ENCODE peak calls at places on chromosomes 7 and 10, in six cellular contexts. V is hepatocyte, F is tibial artery, P is adrenal gland, Y is OCI-LY7, J is cardiac fibroblast. L is an unnamed sample.

GRCh38 chr7:130441408-130441854 is 615 bp upstream of the CEP41 start:
- DNase-seq in V (peak), F (no peak), P (peak), Y (peak), J (peak), L (no peak)

GRCh38 chr7:150876817-150877526 is 24.7 kb downstream of the AOC1 start:
- DNase-seq in V (peak), F (peak), P (peak), Y (peak), J (peak), L (no peak)

GRCh38 chr7:151711435-151711872 is 165.5 kb downstream of the PRKAG2 start:
- DNase-seq in V (no peak), F (no peak), P (no peak), Y (no peak), J (no peak), L (no peak)

GRCh38 chr10:73857446-73857845 is 16.9 kb downstream of the CAMK2G start:
- DNase-seq in V (no peak), F (no peak), P (no peak), Y (no peak), J (no peak), L (no peak)

GRCh38 chr7:29891766-29892165 is 85.5 kb downstream of the WIPF3 start:
- DNase-seq in V (no peak), F (no peak), P (no peak), Y (no peak), J (no peak), L (no peak)

GRCh38 chr7:26369519-26370385 is 78.1 kb downstream of the SNX10 start:
- DNase-seq in V (peak), F (no peak), P (peak), Y (peak), J (peak), L (no peak)

GRCh38 chr10:89700914-89701237 is 514 bp upstream of the KIF20B start:
- DNase-seq in V (no peak), F (no peak), P (no peak), Y (no peak), J (no peak), L (no peak)

GRCh38 chr10:110324201-110324804 is 19.6 kb upstream of the SMNDC1 start:
- DNase-seq in V (peak), F (no peak), P (no peak), Y (no peak), J (no peak), L (no peak)

GRCh38 chr7:74453321-74454011 is at the start of gene GTF2IRD1:
- DNase-seq in V (peak), F (peak), P (peak), Y (peak), J (peak), L (no peak)

GRCh38 chr10:93873427-93874115 is 20.2 kb upstream of the SLC35G1 start:
- DNase-seq in V (peak), F (no peak), P (no peak), Y (no peak), J (peak), L (no peak)

GRCh38 chr7:28729276-28729675 is 228.9 kb downstream of the TRIL start:
- DNase-seq in V (no peak), F (no peak), P (no peak), Y (no peak), J (no peak), L (no peak)

GRCh38 chr7:149500201-149500600 is 2.6 kb upstream of the ZNF746 start:
- DNase-seq in V (no peak), F (no peak), P (no peak), Y (no peak), J (no peak), L (no peak)

GRCh38 chr10:71075066-71075758 is 137.2 kb upstream of the UNC5B start:
- DNase-seq in V (no peak), F (peak), P (peak), Y (no peak), J (no peak), L (peak)

GRCh38 chr10:26952094-26952493 is 91.3 kb upstream of the ABI1 start:
- DNase-seq in V (no peak), F (no peak), P (no peak), Y (no peak), J (no peak), L (no peak)

GRCh38 chr7:4998830-4999768 is 40.1 kb upstream of the MMD2 start:
- DNase-seq in V (no peak), F (no peak), P (no peak), Y (no peak), J (no peak), L (no peak)

GRCh38 chr7:64945481-64945756 is 42.3 kb downstream of the ZNF273 start:
- DNase-seq in V (no peak), F (no peak), P (peak), Y (no peak), J (no peak), L (no peak)

GRCh38 chr7:44151679-44152355 is 10.7 kb upstream of the MYL7 start:
- DNase-seq in V (no peak), F (no peak), P (no peak), Y (no peak), J (no peak), L (peak)

DNA sequence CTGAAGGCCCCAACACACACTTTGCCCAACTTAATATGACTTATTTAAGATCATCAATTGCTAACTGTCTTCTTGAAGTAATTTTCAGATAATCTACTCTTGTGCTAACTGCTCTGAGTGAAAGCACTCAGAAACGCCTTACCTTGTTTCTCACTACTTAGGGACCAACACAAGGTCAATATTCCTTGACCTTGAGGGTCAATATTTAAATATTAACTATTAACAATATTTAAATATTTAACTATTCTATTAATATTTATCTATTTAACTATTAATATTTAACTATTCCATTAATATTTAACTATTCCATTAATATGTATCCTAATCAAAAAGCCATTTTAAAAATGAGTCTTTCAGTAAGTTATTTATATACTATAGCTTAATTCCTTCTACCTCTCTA is 26.0 kb upstream of the HNRNPH3 start:
- DNase-seq in V (no peak), F (no peak), P (no peak), Y (no peak), J (no peak), L (no peak)
- H3K4me3 ChIP-seq in V (peak), F (no peak), P (no peak), Y (no peak), J (no peak), L (no peak)

DNA sequence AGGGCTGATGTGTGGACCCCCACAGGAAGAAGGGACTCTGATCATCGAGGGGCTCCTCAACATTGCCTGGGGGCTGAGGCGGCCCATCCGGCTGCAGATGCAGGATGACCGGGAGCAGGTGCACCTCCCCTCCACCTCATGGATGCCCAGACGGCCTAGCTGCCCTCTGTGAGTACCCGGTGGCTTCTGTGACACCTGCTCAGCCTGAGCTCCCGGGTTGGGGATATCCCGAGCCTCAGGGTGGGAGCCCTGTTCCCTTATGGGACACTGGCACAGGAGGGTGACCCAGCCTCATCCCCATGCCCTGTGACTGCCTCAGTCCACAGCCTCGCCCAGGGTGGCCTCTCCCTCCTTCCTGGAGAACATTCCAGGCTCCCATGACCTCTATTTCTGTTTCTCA is 3.9 kb upstream of the DEPP1 start:
- DNase-seq in V (no peak), F (no peak), P (no peak), Y (no peak), J (no peak), L (no peak)
- TF ChIP-seq CTCF in V (no peak), F (no peak), P (no peak), Y (no peak), J (no peak), L (no peak)

DNA sequence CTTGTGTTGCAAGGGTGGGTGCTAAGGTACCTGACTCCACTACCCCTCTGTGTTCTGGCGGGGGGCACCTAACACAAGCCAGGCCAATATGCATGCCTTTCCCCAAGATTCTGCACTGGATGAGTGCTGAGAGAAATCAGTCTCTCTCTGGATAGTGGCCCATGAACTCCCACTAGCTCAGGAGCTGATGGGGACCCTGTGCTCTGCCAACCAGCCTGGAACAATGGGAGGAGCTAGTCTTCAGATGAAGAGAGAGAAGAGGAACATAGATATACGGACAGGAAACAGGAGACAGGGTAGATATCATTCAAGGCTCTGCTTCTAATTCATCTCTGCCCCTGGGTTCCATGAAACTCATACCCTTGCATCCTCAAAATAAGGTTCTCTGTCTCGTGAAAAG is 27.8 kb upstream of the PLXNA4 start:
- DNase-seq in V (no peak), F (no peak), P (no peak), Y (no peak), J (no peak), L (no peak)
- H3K4me3 ChIP-seq in V (no peak), F (no peak), P (no peak), Y (no peak), J (no peak), L (no peak)

DNA sequence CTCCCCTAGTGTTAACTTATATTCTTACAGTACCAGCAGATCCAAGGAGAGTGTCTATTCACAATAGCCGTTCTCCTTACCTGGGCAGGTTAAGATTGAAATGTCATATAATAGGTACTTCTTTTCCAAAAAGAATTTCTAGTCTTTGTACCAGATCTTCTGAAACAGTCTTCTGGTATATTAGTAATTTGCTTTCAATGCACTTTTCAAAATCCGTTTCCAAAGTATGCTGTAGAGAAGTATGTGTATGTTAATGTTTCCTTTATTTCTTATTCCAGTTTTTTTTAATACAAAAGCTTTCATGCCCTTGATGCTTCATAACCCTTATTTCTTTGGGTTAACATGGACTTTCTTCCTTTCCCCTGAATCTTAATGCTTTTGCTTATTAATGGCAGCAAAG is 188.2 kb downstream of the MLLT10 start:
- DNase-seq in V (no peak), F (no peak), P (no peak), Y (no peak), J (no peak), L (no peak)
- TF ChIP-seq CTCF in V (no peak), F (no peak), P (no peak), Y (no peak), J (no peak), L (no peak)

GRCh38 chr10:12961416-12961815 is 40.1 kb downstream of the CCDC3 start:
- DNase-seq in V (no peak), F (no peak), P (no peak), Y (no peak), J (no peak), L (peak)
- H3K4me3 ChIP-seq in V (no peak), F (peak), P (no peak), Y (no peak), J (no peak), L (peak)

GRCh38 chr10:60098676-60099601 is 192.6 kb upstream of the CCDC6 start:
- DNase-seq in V (no peak), F (no peak), P (no peak), Y (peak), J (peak), L (no peak)
- TF ChIP-seq CTCF in V (no peak), F (no peak), P (no peak), Y (peak), J (peak), L (no peak)

DNA sequence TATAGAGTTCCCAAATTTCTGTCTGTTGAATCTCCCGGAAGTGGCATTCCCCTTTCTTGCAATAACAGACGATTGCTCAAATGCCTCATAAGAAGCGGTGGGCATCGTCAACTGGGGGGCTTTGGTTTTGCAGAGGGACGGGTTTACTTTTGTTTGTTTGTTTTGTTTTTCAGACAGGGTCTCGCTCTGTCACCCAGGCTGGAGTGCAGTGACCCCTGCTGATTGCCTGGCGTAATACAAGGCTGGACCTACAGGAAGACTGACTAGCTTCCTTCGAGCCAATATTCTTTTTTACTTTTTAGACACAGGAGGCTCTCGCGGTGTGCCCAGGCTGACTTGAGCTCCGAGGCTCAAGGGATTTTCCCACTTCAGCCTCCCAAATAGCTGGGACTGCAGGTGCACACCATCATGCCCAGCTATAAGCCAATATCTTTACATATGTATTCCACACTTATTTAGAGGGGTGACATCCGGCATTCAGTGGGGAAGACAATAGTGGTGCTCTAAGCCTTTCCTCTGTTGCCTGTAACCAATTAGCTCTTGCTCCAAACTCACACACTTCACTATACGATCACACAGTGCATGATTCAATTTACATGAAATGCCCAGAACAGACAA is 58.1 kb downstream of the FHIP2A start:
- DNase-seq in V (peak), F (no peak), P (peak), Y (peak), J (peak), L (no peak)
- H3K4me3 ChIP-seq in V (no peak), F (no peak), P (no peak), Y (peak), J (no peak), L (no peak)